ENCODE peak calls at places on chromosomes 4 and X, in five cellular contexts. G, J, T, X and E are unnamed samples.

GRCh38 chr4:34193451-34194154 is 2050.7 kb downstream of the ARAP2 start:
- DNase-seq in J (no peak), G (no peak), T (no peak), X (no peak), E (peak)

GRCh38 chr4:48173055-48173991 is 39.3 kb upstream of the TXK start:
- DNase-seq in J (no peak), G (peak), X (peak), T (peak), E (peak)

GRCh38 chrX:110036162-110037033 is 33.5 kb downstream of the TMEM164 start:
- DNase-seq in J (no peak), G (no peak), T (no peak), X (no peak), E (no peak)

GRCh38 chr4:81776794-81777193 is 305.1 kb upstream of the RASGEF1B start:
- DNase-seq in G (no peak), J (no peak), T (no peak), X (no peak), E (no peak)

GRCh38 chr4:72712997-72713396 is 144.0 kb upstream of the ADAMTS3 start:
- DNase-seq in J (no peak), X (no peak), T (no peak), G (no peak), E (peak)

GRCh38 chr4:169398294-169398693 is 127.5 kb upstream of the SH3RF1 start:
- DNase-seq in J (no peak), X (peak), T (no peak), G (peak), E (peak)

GRCh38 chr4:6258741-6259140 is 10.9 kb upstream of the WFS1 start:
- DNase-seq in T (no peak), J (no peak), X (no peak), G (no peak), E (no peak)

GRCh38 chr4:89001647-89002518 is 55.1 kb downstream of the FAM13A start:
- DNase-seq in X (no peak), J (no peak), G (no peak), T (no peak), E (peak)

GRCh38 chr4:11647433-11647832 is 218.7 kb upstream of the HS3ST1 start:
- DNase-seq in X (no peak), J (no peak), G (no peak), T (no peak), E (no peak)

GRCh38 chrX:130108647-130109428 is 1.5 kb downstream of the ELF4 start:
- DNase-seq in T (peak), G (peak), J (no peak), X (peak), E (peak)

GRCh38 chr4:187444061-187444460 is 551.5 kb upstream of the ZFP42 start:
- DNase-seq in T (no peak), J (no peak), X (no peak), G (no peak), E (peak)

GRCh38 chr4:26503427-26503826 is 13.1 kb upstream of the CCKAR start:
- DNase-seq in G (no peak), J (no peak), X (no peak), T (no peak), E (no peak)

GRCh38 chr4:26866203-26866602 is 5.6 kb downstream of the STIM2 start:
- DNase-seq in T (no peak), J (no peak), G (no peak), X (no peak), E (no peak)

GRCh38 chr4:145887241-145887964 is 51.2 kb downstream of the ZNF827 start:
- DNase-seq in G (peak), J (no peak), T (no peak), X (peak), E (peak)

GRCh38 chr4:69828828-69829227 is 31.1 kb downstream of the SULT1E1 start:
- DNase-seq in T (no peak), J (no peak), G (no peak), X (no peak), E (no peak)

GRCh38 chrX:2692221-2693122 is 1.4 kb downstream of the CD99 start:
- DNase-seq in X (no peak), G (peak), T (peak), J (no peak), E (peak)

GRCh38 chr4:86855572-86855971 is 6.4 kb upstream of the SLC10A6 start:
- DNase-seq in T (peak), J (no peak), X (no peak), G (peak), E (peak)

GRCh38 chr4:15197005-15197404 is 194.7 kb downstream of the CPEB2 start:
- DNase-seq in X (peak), G (peak), J (no peak), T (peak), E (peak)

GRCh38 chr4:85233516-85233915 is 241.4 kb upstream of the ARHGAP24 start:
- DNase-seq in X (no peak), G (no peak), J (no peak), T (no peak), E (no peak)

GRCh38 chrX:129842510-129843208 is 1.0 kb downstream of the ZDHHC9 start:
- DNase-seq in T (peak), J (no peak), G (peak), X (no peak), E (peak)

GRCh38 chr4:27048350-27049100 is 187.9 kb downstream of the STIM2 start:
- DNase-seq in X (peak), T (peak), G (peak), J (peak), E (peak)

GRCh38 chr4:145525291-145525740 is 43.7 kb downstream of the SMAD1 start:
- DNase-seq in G (peak), T (peak), X (no peak), J (no peak), E (no peak)

GRCh38 chr4:186644316-186644638 is 79.4 kb downstream of the FAT1 start:
- DNase-seq in J (no peak), T (no peak), G (no peak), X (no peak), E (no peak)

GRCh38 chrX:2401590-2402360 is 99.0 kb downstream of the DHRSX start:
- DNase-seq in T (peak), G (peak), X (no peak), J (no peak), E (peak)

GRCh38 chr4:165359501-165359900 is 19.3 kb upstream of the CPE start:
- DNase-seq in J (no peak), T (no peak), G (peak), X (no peak), E (peak)

GRCh38 chrX:71958281-71958675 is 47.6 kb downstream of the NHSL2 start:
- DNase-seq in J (no peak), G (no peak), X (no peak), T (no peak), E (no peak)

GRCh38 chr4:52926575-52926974 is 64.5 kb downstream of the RASL11B start:
- DNase-seq in G (no peak), X (no peak), J (no peak), T (peak), E (no peak)

GRCh38 chr4:1515763-1516162 is 109.5 kb upstream of the NKX1-1 start:
- DNase-seq in T (no peak), G (no peak), J (no peak), X (no peak), E (no peak)

GRCh38 chr4:181157647-181158046 is 1085.6 kb upstream of the TENM3 start:
- DNase-seq in T (no peak), G (no peak), J (no peak), X (no peak), E (no peak)

GRCh38 chr4:106299977-106300376 is 16.0 kb downstream of the TBCK start:
- DNase-seq in G (no peak), X (peak), J (no peak), T (no peak), E (no peak)

GRCh38 chr4:152007108-152007507 is 246.3 kb upstream of the GATB start:
- DNase-seq in T (no peak), G (no peak), X (peak), J (no peak), E (no peak)

GRCh38 chr4:6409381-6409780 is 63.0 kb downstream of the PPP2R2C start:
- DNase-seq in J (no peak), X (no peak), G (no peak), T (no peak), E (no peak)

GRCh38 chr4:3827616-3828492 is 61.7 kb downstream of the ADRA2C start:
- DNase-seq in G (peak), X (peak), T (no peak), J (no peak), E (no peak)